ENCODE peak calls at places on chromosomes 12 and 14, in seven cellular contexts. One of them, this sample, is unnamed.

GRCh38 chr12:5622280-5622679 is 190.4 kb downstream of the NTF3 start:
- DNase-seq in effector memory CD8-positive, alpha-beta T cell: no peak
- DNase-seq in stimulated activated naive CD4-positive, alpha-beta T cell treated with Interleukin-2 at 50 U/mL for 16 hours: no peak
- DNase-seq in activated CD8-positive, alpha-beta T cell treated with anti-CD3 and anti-CD28 coated beads for 36 hours: no peak
- DNase-seq in T-cell: no peak
- DNase-seq in NCI-H1092: no peak
- DNase-seq in NCI-H446 treated with DMSO at 0.1 percent for 48 hours: no peak
- DNase-seq in this sample: no peak

GRCh38 chr12:112168561-112168971 is 43.2 kb downstream of the TRAFD1 start:
- DNase-seq in effector memory CD8-positive, alpha-beta T cell: no peak
- DNase-seq in NCI-H1092: no peak
- DNase-seq in T-cell: no peak
- DNase-seq in stimulated activated naive CD4-positive, alpha-beta T cell treated with Interleukin-2 at 50 U/mL for 16 hours: no peak
- DNase-seq in activated CD8-positive, alpha-beta T cell treated with anti-CD3 and anti-CD28 coated beads for 36 hours: no peak
- DNase-seq in NCI-H446 treated with DMSO at 0.1 percent for 48 hours: no peak
- DNase-seq in this sample: no peak

GRCh38 chr12:49705479-49706267 is 1.5 kb downstream of the FMNL3 start:
- DNase-seq in NCI-H446 treated with DMSO at 0.1 percent for 48 hours: no peak
- DNase-seq in NCI-H1092: no peak
- DNase-seq in T-cell: no peak
- DNase-seq in effector memory CD8-positive, alpha-beta T cell: no peak
- DNase-seq in activated CD8-positive, alpha-beta T cell treated with anti-CD3 and anti-CD28 coated beads for 36 hours: peak; percentile 64
- DNase-seq in stimulated activated naive CD4-positive, alpha-beta T cell treated with Interleukin-2 at 50 U/mL for 16 hours: no peak
- DNase-seq in this sample: no peak

GRCh38 chr12:130493951-130494350 is 156.3 kb downstream of the PIWIL1 start:
- DNase-seq in activated CD8-positive, alpha-beta T cell treated with anti-CD3 and anti-CD28 coated beads for 36 hours: no peak
- DNase-seq in T-cell: no peak
- DNase-seq in stimulated activated naive CD4-positive, alpha-beta T cell treated with Interleukin-2 at 50 U/mL for 16 hours: no peak
- DNase-seq in NCI-H1092: no peak
- DNase-seq in effector memory CD8-positive, alpha-beta T cell: no peak
- DNase-seq in NCI-H446 treated with DMSO at 0.1 percent for 48 hours: no peak
- DNase-seq in this sample: no peak

GRCh38 chr12:61355105-61355504 is 905.1 kb upstream of the USP15 start:
- DNase-seq in T-cell: no peak
- DNase-seq in effector memory CD8-positive, alpha-beta T cell: no peak
- DNase-seq in activated CD8-positive, alpha-beta T cell treated with anti-CD3 and anti-CD28 coated beads for 36 hours: no peak
- DNase-seq in NCI-H446 treated with DMSO at 0.1 percent for 48 hours: no peak
- DNase-seq in stimulated activated naive CD4-positive, alpha-beta T cell treated with Interleukin-2 at 50 U/mL for 16 hours: no peak
- DNase-seq in NCI-H1092: no peak
- DNase-seq in this sample: no peak

GRCh38 chr14:22158560-22158959 is 430.5 kb downstream of the DAD1 start:
- DNase-seq in stimulated activated naive CD4-positive, alpha-beta T cell treated with Interleukin-2 at 50 U/mL for 16 hours: no peak
- DNase-seq in NCI-H446 treated with DMSO at 0.1 percent for 48 hours: no peak
- DNase-seq in effector memory CD8-positive, alpha-beta T cell: no peak
- DNase-seq in NCI-H1092: no peak
- DNase-seq in activated CD8-positive, alpha-beta T cell treated with anti-CD3 and anti-CD28 coated beads for 36 hours: no peak
- DNase-seq in T-cell: no peak
- DNase-seq in this sample: no peak

GRCh38 chr14:51211149-51211548 is 28.9 kb upstream of the TMX1 start:
- DNase-seq in effector memory CD8-positive, alpha-beta T cell: no peak
- DNase-seq in activated CD8-positive, alpha-beta T cell treated with anti-CD3 and anti-CD28 coated beads for 36 hours: no peak
- DNase-seq in T-cell: no peak
- DNase-seq in NCI-H446 treated with DMSO at 0.1 percent for 48 hours: peak; percentile 89
- DNase-seq in stimulated activated naive CD4-positive, alpha-beta T cell treated with Interleukin-2 at 50 U/mL for 16 hours: no peak
- DNase-seq in NCI-H1092: peak; percentile 86
- DNase-seq in this sample: no peak

GRCh38 chr14:76918751-76919421 is 92.7 kb downstream of the LRRC74A start:
- DNase-seq in activated CD8-positive, alpha-beta T cell treated with anti-CD3 and anti-CD28 coated beads for 36 hours: peak; percentile 42
- DNase-seq in NCI-H1092: peak; percentile 28
- DNase-seq in effector memory CD8-positive, alpha-beta T cell: no peak
- DNase-seq in stimulated activated naive CD4-positive, alpha-beta T cell treated with Interleukin-2 at 50 U/mL for 16 hours: no peak
- DNase-seq in NCI-H446 treated with DMSO at 0.1 percent for 48 hours: peak; percentile 85
- DNase-seq in T-cell: no peak
- DNase-seq in this sample: no peak

GRCh38 chr14:36659010-36659821 is 2.4 kb upstream of the PAX9 start:
- DNase-seq in activated CD8-positive, alpha-beta T cell treated with anti-CD3 and anti-CD28 coated beads for 36 hours: no peak
- DNase-seq in T-cell: no peak
- DNase-seq in effector memory CD8-positive, alpha-beta T cell: no peak
- DNase-seq in stimulated activated naive CD4-positive, alpha-beta T cell treated with Interleukin-2 at 50 U/mL for 16 hours: no peak
- DNase-seq in NCI-H446 treated with DMSO at 0.1 percent for 48 hours: no peak
- DNase-seq in NCI-H1092: peak; percentile 21
- DNase-seq in this sample: no peak

GRCh38 chr12:107320031-107320928 is 226.9 kb upstream of the CRY1 start:
- DNase-seq in NCI-H1092: no peak
- DNase-seq in activated CD8-positive, alpha-beta T cell treated with anti-CD3 and anti-CD28 coated beads for 36 hours: peak; percentile 92
- DNase-seq in stimulated activated naive CD4-positive, alpha-beta T cell treated with Interleukin-2 at 50 U/mL for 16 hours: peak; percentile 74
- DNase-seq in NCI-H446 treated with DMSO at 0.1 percent for 48 hours: no peak
- DNase-seq in T-cell: peak; percentile 77
- DNase-seq in effector memory CD8-positive, alpha-beta T cell: peak; percentile 60
- DNase-seq in this sample: peak; percentile 56

GRCh38 chr12:12397184-12397583 is 40.3 kb downstream of the BORCS5 start:
- DNase-seq in NCI-H1092: no peak
- DNase-seq in NCI-H446 treated with DMSO at 0.1 percent for 48 hours: no peak
- DNase-seq in T-cell: no peak
- DNase-seq in stimulated activated naive CD4-positive, alpha-beta T cell treated with Interleukin-2 at 50 U/mL for 16 hours: no peak
- DNase-seq in effector memory CD8-positive, alpha-beta T cell: no peak
- DNase-seq in activated CD8-positive, alpha-beta T cell treated with anti-CD3 and anti-CD28 coated beads for 36 hours: no peak
- DNase-seq in this sample: no peak

GRCh38 chr12:89067436-89067835 is 284.9 kb downstream of the DUSP6 start:
- DNase-seq in stimulated activated naive CD4-positive, alpha-beta T cell treated with Interleukin-2 at 50 U/mL for 16 hours: no peak
- DNase-seq in T-cell: no peak
- DNase-seq in NCI-H1092: no peak
- DNase-seq in activated CD8-positive, alpha-beta T cell treated with anti-CD3 and anti-CD28 coated beads for 36 hours: no peak
- DNase-seq in NCI-H446 treated with DMSO at 0.1 percent for 48 hours: no peak
- DNase-seq in effector memory CD8-positive, alpha-beta T cell: no peak
- DNase-seq in this sample: no peak

GRCh38 chr12:52005903-52006703 is 643 bp upstream of the TAMALIN start:
- DNase-seq in effector memory CD8-positive, alpha-beta T cell: no peak
- DNase-seq in T-cell: no peak
- DNase-seq in activated CD8-positive, alpha-beta T cell treated with anti-CD3 and anti-CD28 coated beads for 36 hours: no peak
- DNase-seq in NCI-H1092: no peak
- DNase-seq in NCI-H446 treated with DMSO at 0.1 percent for 48 hours: no peak
- DNase-seq in stimulated activated naive CD4-positive, alpha-beta T cell treated with Interleukin-2 at 50 U/mL for 16 hours: no peak
- DNase-seq in this sample: no peak

GRCh38 chr14:74910556-74910955 is 12.5 kb downstream of the RPS6KL1 start:
- DNase-seq in NCI-H446 treated with DMSO at 0.1 percent for 48 hours: no peak
- DNase-seq in activated CD8-positive, alpha-beta T cell treated with anti-CD3 and anti-CD28 coated beads for 36 hours: no peak
- DNase-seq in T-cell: no peak
- DNase-seq in stimulated activated naive CD4-positive, alpha-beta T cell treated with Interleukin-2 at 50 U/mL for 16 hours: no peak
- DNase-seq in NCI-H1092: no peak
- DNase-seq in effector memory CD8-positive, alpha-beta T cell: no peak
- DNase-seq in this sample: no peak

GRCh38 chr14:99432491-99432890 is 48.2 kb downstream of the SETD3 start:
- DNase-seq in effector memory CD8-positive, alpha-beta T cell: no peak
- DNase-seq in NCI-H446 treated with DMSO at 0.1 percent for 48 hours: no peak
- DNase-seq in T-cell: no peak
- DNase-seq in stimulated activated naive CD4-positive, alpha-beta T cell treated with Interleukin-2 at 50 U/mL for 16 hours: no peak
- DNase-seq in activated CD8-positive, alpha-beta T cell treated with anti-CD3 and anti-CD28 coated beads for 36 hours: no peak
- DNase-seq in NCI-H1092: no peak
- DNase-seq in this sample: no peak

GRCh38 chr12:39125580-39125979 is 220.2 kb upstream of the CPNE8 start:
- DNase-seq in stimulated activated naive CD4-positive, alpha-beta T cell treated with Interleukin-2 at 50 U/mL for 16 hours: no peak
- DNase-seq in activated CD8-positive, alpha-beta T cell treated with anti-CD3 and anti-CD28 coated beads for 36 hours: no peak
- DNase-seq in effector memory CD8-positive, alpha-beta T cell: no peak
- DNase-seq in NCI-H1092: no peak
- DNase-seq in NCI-H446 treated with DMSO at 0.1 percent for 48 hours: no peak
- DNase-seq in T-cell: no peak
- DNase-seq in this sample: no peak

GRCh38 chr14:96614528-96614927 is 112.3 kb downstream of the PAPOLA start:
- DNase-seq in stimulated activated naive CD4-positive, alpha-beta T cell treated with Interleukin-2 at 50 U/mL for 16 hours: no peak
- DNase-seq in NCI-H1092: peak; percentile 19
- DNase-seq in activated CD8-positive, alpha-beta T cell treated with anti-CD3 and anti-CD28 coated beads for 36 hours: no peak
- DNase-seq in NCI-H446 treated with DMSO at 0.1 percent for 48 hours: peak; percentile 90
- DNase-seq in T-cell: no peak
- DNase-seq in effector memory CD8-positive, alpha-beta T cell: no peak
- DNase-seq in this sample: no peak

GRCh38 chr12:1583421-1584078 is 10.8 kb downstream of the FBXL14 start:
- DNase-seq in activated CD8-positive, alpha-beta T cell treated with anti-CD3 and anti-CD28 coated beads for 36 hours: peak; percentile 77
- DNase-seq in NCI-H1092: peak; percentile 87
- DNase-seq in stimulated activated naive CD4-positive, alpha-beta T cell treated with Interleukin-2 at 50 U/mL for 16 hours: peak; percentile 53
- DNase-seq in T-cell: peak; percentile 53
- DNase-seq in effector memory CD8-positive, alpha-beta T cell: peak; percentile 65
- DNase-seq in NCI-H446 treated with DMSO at 0.1 percent for 48 hours: peak; percentile 63
- DNase-seq in this sample: peak; percentile 34

GRCh38 chr12:53046655-53047220 is 3.1 kb upstream of the TNS2 start:
- DNase-seq in T-cell: peak; percentile 33
- DNase-seq in effector memory CD8-positive, alpha-beta T cell: peak; percentile 40
- DNase-seq in NCI-H1092: no peak
- DNase-seq in stimulated activated naive CD4-positive, alpha-beta T cell treated with Interleukin-2 at 50 U/mL for 16 hours: peak; percentile 55
- DNase-seq in activated CD8-positive, alpha-beta T cell treated with anti-CD3 and anti-CD28 coated beads for 36 hours: peak; percentile 61
- DNase-seq in NCI-H446 treated with DMSO at 0.1 percent for 48 hours: no peak
- DNase-seq in this sample: no peak

GRCh38 chr12:32302218-32302826 is 97.0 kb upstream of the FGD4 start:
- DNase-seq in NCI-H1092: no peak
- DNase-seq in NCI-H446 treated with DMSO at 0.1 percent for 48 hours: no peak
- DNase-seq in effector memory CD8-positive, alpha-beta T cell: no peak
- DNase-seq in T-cell: no peak
- DNase-seq in activated CD8-positive, alpha-beta T cell treated with anti-CD3 and anti-CD28 coated beads for 36 hours: peak; percentile 34
- DNase-seq in stimulated activated naive CD4-positive, alpha-beta T cell treated with Interleukin-2 at 50 U/mL for 16 hours: no peak
- DNase-seq in this sample: no peak

GRCh38 chr12:94056419-94057158 is 91.8 kb upstream of the PLXNC1 start:
- DNase-seq in NCI-H1092: no peak
- DNase-seq in stimulated activated naive CD4-positive, alpha-beta T cell treated with Interleukin-2 at 50 U/mL for 16 hours: no peak
- DNase-seq in NCI-H446 treated with DMSO at 0.1 percent for 48 hours: no peak
- DNase-seq in activated CD8-positive, alpha-beta T cell treated with anti-CD3 and anti-CD28 coated beads for 36 hours: no peak
- DNase-seq in T-cell: no peak
- DNase-seq in effector memory CD8-positive, alpha-beta T cell: no peak
- DNase-seq in this sample: no peak

GRCh38 chr12:72261885-72262284 is 10.3 kb upstream of the TRHDE start:
- DNase-seq in T-cell: no peak
- DNase-seq in effector memory CD8-positive, alpha-beta T cell: no peak
- DNase-seq in NCI-H1092: no peak
- DNase-seq in activated CD8-positive, alpha-beta T cell treated with anti-CD3 and anti-CD28 coated beads for 36 hours: no peak
- DNase-seq in stimulated activated naive CD4-positive, alpha-beta T cell treated with Interleukin-2 at 50 U/mL for 16 hours: no peak
- DNase-seq in NCI-H446 treated with DMSO at 0.1 percent for 48 hours: no peak
- DNase-seq in this sample: no peak

GRCh38 chr12:67472551-67472950 is 176.0 kb upstream of the DYRK2 start:
- DNase-seq in stimulated activated naive CD4-positive, alpha-beta T cell treated with Interleukin-2 at 50 U/mL for 16 hours: no peak
- DNase-seq in NCI-H446 treated with DMSO at 0.1 percent for 48 hours: peak; percentile 93
- DNase-seq in NCI-H1092: peak; percentile 21
- DNase-seq in effector memory CD8-positive, alpha-beta T cell: no peak
- DNase-seq in T-cell: no peak
- DNase-seq in activated CD8-positive, alpha-beta T cell treated with anti-CD3 and anti-CD28 coated beads for 36 hours: no peak
- DNase-seq in this sample: no peak